ENCODE peak calls at places on chromosome 3, in six cellular contexts. One of them, this sample, is unnamed.

GRCh38 chr3:42688016-42688415 is 2.7 kb downstream of the KLHL40 start:
- DNase-seq in posterior vena cava: peak; percentile 60
- DNase-seq in Right ventricle myocardium inferior: no peak
- DNase-seq in hippocampal formation: no peak
- DNase-seq in NCI-H774: no peak
- DNase-seq in IMR-90: no peak
- DNase-seq in this sample: no peak

GRCh38 chr3:31503456-31503855 is 29.3 kb upstream of the STT3B start:
- DNase-seq in NCI-H774: no peak
- DNase-seq in Right ventricle myocardium inferior: no peak
- DNase-seq in posterior vena cava: no peak
- DNase-seq in hippocampal formation: no peak
- DNase-seq in IMR-90: no peak
- DNase-seq in this sample: no peak

GRCh38 chr3:141769171-141769894 is 6.1 kb downstream of the GRK7 start:
- DNase-seq in hippocampal formation: no peak
- DNase-seq in NCI-H774: no peak
- DNase-seq in posterior vena cava: no peak
- DNase-seq in Right ventricle myocardium inferior: no peak
- DNase-seq in IMR-90: peak; percentile 31
- DNase-seq in this sample: no peak

GRCh38 chr3:5252111-5252510 is 64.6 kb downstream of the EDEM1 start:
- DNase-seq in posterior vena cava: no peak
- DNase-seq in Right ventricle myocardium inferior: no peak
- DNase-seq in IMR-90: no peak
- DNase-seq in hippocampal formation: no peak
- DNase-seq in NCI-H774: no peak
- DNase-seq in this sample: no peak

GRCh38 chr3:51777985-51778384 is 1.1 kb downstream of the IQCF6 start:
- DNase-seq in hippocampal formation: no peak
- DNase-seq in posterior vena cava: no peak
- DNase-seq in Right ventricle myocardium inferior: peak; percentile 77
- DNase-seq in IMR-90: no peak
- DNase-seq in NCI-H774: no peak
- DNase-seq in this sample: peak; percentile 46

GRCh38 chr3:13619661-13620230 is 70.8 kb downstream of the FBLN2 start:
- DNase-seq in hippocampal formation: no peak
- DNase-seq in posterior vena cava: no peak
- DNase-seq in NCI-H774: no peak
- DNase-seq in IMR-90: no peak
- DNase-seq in Right ventricle myocardium inferior: peak; percentile 65
- DNase-seq in this sample: no peak

GRCh38 chr3:11186771-11187170 is 32.5 kb downstream of the HRH1 start:
- DNase-seq in NCI-H774: no peak
- DNase-seq in hippocampal formation: no peak
- DNase-seq in posterior vena cava: peak; percentile 9
- DNase-seq in IMR-90: peak; percentile 55
- DNase-seq in Right ventricle myocardium inferior: no peak
- DNase-seq in this sample: no peak

GRCh38 chr3:29185706-29186105 is 95.2 kb upstream of the RBMS3 start:
- DNase-seq in IMR-90: peak; percentile 44
- DNase-seq in Right ventricle myocardium inferior: no peak
- DNase-seq in posterior vena cava: no peak
- DNase-seq in NCI-H774: no peak
- DNase-seq in hippocampal formation: no peak
- DNase-seq in this sample: no peak

GRCh38 chr3:10744098-10744465 is 71.9 kb upstream of the SLC6A11 start:
- DNase-seq in Right ventricle myocardium inferior: no peak
- DNase-seq in NCI-H774: no peak
- DNase-seq in IMR-90: no peak
- DNase-seq in posterior vena cava: no peak
- DNase-seq in hippocampal formation: no peak
- DNase-seq in this sample: peak; percentile 15

GRCh38 chr3:177694951-177695350 is 497.7 kb upstream of the TBL1XR1 start:
- DNase-seq in NCI-H774: no peak
- DNase-seq in posterior vena cava: no peak
- DNase-seq in Right ventricle myocardium inferior: no peak
- DNase-seq in IMR-90: no peak
- DNase-seq in hippocampal formation: no peak
- DNase-seq in this sample: no peak

GRCh38 chr3:22960326-22960984 is 242.7 kb upstream of the UBE2E2 start:
- DNase-seq in IMR-90: peak; percentile 26
- DNase-seq in hippocampal formation: peak; percentile 61
- DNase-seq in posterior vena cava: no peak
- DNase-seq in NCI-H774: peak; percentile 47
- DNase-seq in Right ventricle myocardium inferior: no peak
- DNase-seq in this sample: peak; percentile 49

GRCh38 chr3:33592999-33593398 is 125.1 kb downstream of the CLASP2 start:
- DNase-seq in IMR-90: no peak
- DNase-seq in posterior vena cava: no peak
- DNase-seq in hippocampal formation: no peak
- DNase-seq in NCI-H774: no peak
- DNase-seq in Right ventricle myocardium inferior: no peak
- DNase-seq in this sample: no peak

GRCh38 chr3:10703875-10704274 is 112.2 kb upstream of the SLC6A11 start:
- DNase-seq in hippocampal formation: no peak
- DNase-seq in IMR-90: peak; percentile 23
- DNase-seq in Right ventricle myocardium inferior: no peak
- DNase-seq in NCI-H774: no peak
- DNase-seq in posterior vena cava: no peak
- DNase-seq in this sample: no peak

GRCh38 chr3:32553459-32553858 is 17.2 kb downstream of the DYNC1LI1 start:
- DNase-seq in Right ventricle myocardium inferior: no peak
- DNase-seq in NCI-H774: no peak
- DNase-seq in hippocampal formation: no peak
- DNase-seq in IMR-90: no peak
- DNase-seq in posterior vena cava: no peak
- DNase-seq in this sample: no peak

GRCh38 chr3:52892625-52893311 is 4.6 kb downstream of the STIMATE start:
- DNase-seq in posterior vena cava: no peak
- DNase-seq in Right ventricle myocardium inferior: no peak
- DNase-seq in NCI-H774: no peak
- DNase-seq in IMR-90: no peak
- DNase-seq in hippocampal formation: no peak
- DNase-seq in this sample: no peak

GRCh38 chr3:197907196-197907595 is 42.8 kb upstream of the RPL35A start:
- DNase-seq in NCI-H774: no peak
- DNase-seq in IMR-90: peak; percentile 42
- DNase-seq in Right ventricle myocardium inferior: no peak
- DNase-seq in hippocampal formation: no peak
- DNase-seq in posterior vena cava: no peak
- DNase-seq in this sample: no peak

GRCh38 chr3:57060089-57060829 is at the start of gene SPATA12:
- DNase-seq in IMR-90: peak; percentile 86
- DNase-seq in hippocampal formation: peak; percentile 7
- DNase-seq in posterior vena cava: peak; percentile 91
- DNase-seq in NCI-H774: peak; percentile 6
- DNase-seq in Right ventricle myocardium inferior: peak; percentile 78
- DNase-seq in this sample: peak; percentile 22

GRCh38 chr3:194375473-194375872 is 5.9 kb upstream of the LRRC15 start:
- DNase-seq in NCI-H774: no peak
- DNase-seq in hippocampal formation: no peak
- DNase-seq in Right ventricle myocardium inferior: no peak
- DNase-seq in IMR-90: no peak
- DNase-seq in posterior vena cava: peak; percentile 5
- DNase-seq in this sample: no peak

GRCh38 chr3:184674626-184675025 is 37.2 kb downstream of the MAGEF1 start:
- DNase-seq in NCI-H774: no peak
- DNase-seq in IMR-90: no peak
- DNase-seq in Right ventricle myocardium inferior: no peak
- DNase-seq in hippocampal formation: no peak
- DNase-seq in posterior vena cava: no peak
- DNase-seq in this sample: no peak

GRCh38 chr3:179088306-179088705 is 16.7 kb upstream of the ZMAT3 start:
- DNase-seq in posterior vena cava: no peak
- DNase-seq in Right ventricle myocardium inferior: no peak
- DNase-seq in IMR-90: no peak
- DNase-seq in hippocampal formation: no peak
- DNase-seq in NCI-H774: no peak
- DNase-seq in this sample: no peak

GRCh38 chr3:185337231-185337816 is 25.6 kb upstream of the MAP3K13 start:
- DNase-seq in IMR-90: no peak
- DNase-seq in posterior vena cava: no peak
- DNase-seq in Right ventricle myocardium inferior: no peak
- DNase-seq in NCI-H774: peak; percentile 52
- DNase-seq in hippocampal formation: no peak
- DNase-seq in this sample: no peak

GRCh38 chr3:21989643-21990042 is 238.6 kb upstream of the ZNF385D start:
- DNase-seq in NCI-H774: no peak
- DNase-seq in Right ventricle myocardium inferior: no peak
- DNase-seq in posterior vena cava: no peak
- DNase-seq in hippocampal formation: no peak
- DNase-seq in IMR-90: no peak
- DNase-seq in this sample: no peak

GRCh38 chr3:194333212-194333980 is 17.7 kb downstream of the CPN2 start:
- DNase-seq in IMR-90: peak; percentile 80
- DNase-seq in hippocampal formation: no peak
- DNase-seq in NCI-H774: no peak
- DNase-seq in posterior vena cava: peak; percentile 97
- DNase-seq in Right ventricle myocardium inferior: peak; percentile 94
- DNase-seq in this sample: no peak

GRCh38 chr3:55624238-55624637 is 137.1 kb upstream of the WNT5A start:
- DNase-seq in posterior vena cava: no peak
- DNase-seq in IMR-90: peak; percentile 61
- DNase-seq in Right ventricle myocardium inferior: no peak
- DNase-seq in hippocampal formation: no peak
- DNase-seq in NCI-H774: no peak
- DNase-seq in this sample: no peak

GRCh38 chr3:29319262-29319661 is 38.4 kb downstream of the RBMS3 start:
- DNase-seq in NCI-H774: no peak
- DNase-seq in Right ventricle myocardium inferior: no peak
- DNase-seq in posterior vena cava: no peak
- DNase-seq in IMR-90: no peak
- DNase-seq in hippocampal formation: no peak
- DNase-seq in this sample: no peak

GRCh38 chr3:161694682-161695586 is 198.3 kb downstream of the OTOL1 start:
- DNase-seq in IMR-90: no peak
- DNase-seq in posterior vena cava: no peak
- DNase-seq in NCI-H774: no peak
- DNase-seq in hippocampal formation: no peak
- DNase-seq in Right ventricle myocardium inferior: no peak
- DNase-seq in this sample: no peak

GRCh38 chr3:13451301-13451673 is 28.8 kb upstream of the HDAC11 start:
- DNase-seq in posterior vena cava: no peak
- DNase-seq in hippocampal formation: no peak
- DNase-seq in IMR-90: peak; percentile 7
- DNase-seq in Right ventricle myocardium inferior: no peak
- DNase-seq in NCI-H774: no peak
- DNase-seq in this sample: no peak

GRCh38 chr3:86388848-86389247 is 602.1 kb downstream of the VGLL3 start:
- DNase-seq in Right ventricle myocardium inferior: no peak
- DNase-seq in IMR-90: no peak
- DNase-seq in posterior vena cava: no peak
- DNase-seq in hippocampal formation: no peak
- DNase-seq in NCI-H774: no peak
- DNase-seq in this sample: no peak

GRCh38 chr3:113436794-113437193 is 4.5 kb downstream of the CFAP44 start:
- DNase-seq in IMR-90: peak; percentile 86
- DNase-seq in posterior vena cava: no peak
- DNase-seq in Right ventricle myocardium inferior: no peak
- DNase-seq in hippocampal formation: no peak
- DNase-seq in NCI-H774: no peak
- DNase-seq in this sample: no peak

GRCh38 chr3:12990781-12991480 is 82.3 kb downstream of the IQSEC1 start:
- DNase-seq in NCI-H774: no peak
- DNase-seq in posterior vena cava: peak; percentile 37
- DNase-seq in Right ventricle myocardium inferior: no peak
- DNase-seq in IMR-90: peak; percentile 94
- DNase-seq in hippocampal formation: no peak
- DNase-seq in this sample: no peak

GRCh38 chr3:64977308-64978100 is 289.7 kb upstream of the ADAMTS9 start:
- DNase-seq in hippocampal formation: no peak
- DNase-seq in posterior vena cava: no peak
- DNase-seq in NCI-H774: no peak
- DNase-seq in IMR-90: peak; percentile 78
- DNase-seq in Right ventricle myocardium inferior: no peak
- DNase-seq in this sample: no peak

GRCh38 chr3:9649791-9650521 is 651 bp downstream of the MTMR14 start:
- DNase-seq in hippocampal formation: no peak
- DNase-seq in IMR-90: no peak
- DNase-seq in Right ventricle myocardium inferior: no peak
- DNase-seq in posterior vena cava: no peak
- DNase-seq in NCI-H774: no peak
- DNase-seq in this sample: no peak

GRCh38 chr3:191321019-191321767 is 8.0 kb upstream of the CCDC50 start:
- DNase-seq in NCI-H774: no peak
- DNase-seq in posterior vena cava: no peak
- DNase-seq in IMR-90: no peak
- DNase-seq in hippocampal formation: no peak
- DNase-seq in Right ventricle myocardium inferior: no peak
- DNase-seq in this sample: no peak

GRCh38 chr3:154235330-154235729 is 89.0 kb downstream of the DHX36 start:
- DNase-seq in IMR-90: peak; percentile 61
- DNase-seq in hippocampal formation: no peak
- DNase-seq in NCI-H774: no peak
- DNase-seq in Right ventricle myocardium inferior: no peak
- DNase-seq in posterior vena cava: no peak
- DNase-seq in this sample: no peak

GRCh38 chr3:182792901-182793662 is at the start of gene ATP11B:
- DNase-seq in IMR-90: peak; percentile 41
- DNase-seq in hippocampal formation: peak; percentile 74
- DNase-seq in Right ventricle myocardium inferior: peak; percentile 91
- DNase-seq in posterior vena cava: peak; percentile 91
- DNase-seq in NCI-H774: peak; percentile 83
- DNase-seq in this sample: no peak

GRCh38 chr3:129618901-129619671 is 12.6 kb upstream of the PLXND1 start:
- DNase-seq in posterior vena cava: peak; percentile 80
- DNase-seq in Right ventricle myocardium inferior: peak; percentile 74
- DNase-seq in IMR-90: no peak
- DNase-seq in NCI-H774: no peak
- DNase-seq in hippocampal formation: no peak
- DNase-seq in this sample: no peak

GRCh38 chr3:44420676-44421075 is 56.8 kb downstream of the ZNF445 start:
- DNase-seq in Right ventricle myocardium inferior: no peak
- DNase-seq in hippocampal formation: no peak
- DNase-seq in IMR-90: no peak
- DNase-seq in NCI-H774: no peak
- DNase-seq in posterior vena cava: no peak
- DNase-seq in this sample: no peak

GRCh38 chr3:126546549-126547239 is 12.0 kb downstream of the C3orf22 start:
- DNase-seq in hippocampal formation: no peak
- DNase-seq in Right ventricle myocardium inferior: no peak
- DNase-seq in posterior vena cava: peak; percentile 23
- DNase-seq in NCI-H774: no peak
- DNase-seq in IMR-90: no peak
- DNase-seq in this sample: no peak

GRCh38 chr3:168884353-168884903 is 779.1 kb downstream of the MECOM start:
- DNase-seq in IMR-90: peak; percentile 87
- DNase-seq in hippocampal formation: no peak
- DNase-seq in NCI-H774: peak; percentile 56
- DNase-seq in Right ventricle myocardium inferior: no peak
- DNase-seq in posterior vena cava: no peak
- DNase-seq in this sample: peak; percentile 80

GRCh38 chr3:38165722-38166387 is 518 bp downstream of the OXSR1 start:
- DNase-seq in hippocampal formation: no peak
- DNase-seq in Right ventricle myocardium inferior: no peak
- DNase-seq in IMR-90: peak; percentile 46
- DNase-seq in NCI-H774: no peak
- DNase-seq in posterior vena cava: peak; percentile 91
- DNase-seq in this sample: peak; percentile 34